ENCODE peak calls at places on chromosome 13, in five cellular contexts. H is neural progenitor cell, G is endodermal cell, A is cardiac fibroblast, O is epithelial cell of esophagus. I is an unnamed sample.

GRCh38 chr13:35979378-35979911 is 151.7 kb downstream of the DCLK1 start:
- DNase-seq in H (no peak), O (peak), G (no peak), A (peak), I (no peak)

GRCh38 chr13:110507678-110508381 is 53.7 kb downstream of the RAB20 start:
- DNase-seq in O (peak), G (no peak), A (no peak), H (no peak), I (no peak)

GRCh38 chr13:111917901-111918300 is 149.0 kb upstream of the SOX1 start:
- DNase-seq in H (no peak), O (no peak), A (no peak), G (peak), I (no peak)

GRCh38 chr13:89514534-89515312 is 1832.8 kb upstream of the MIR17HG start:
- DNase-seq in H (peak), G (peak), A (peak), O (peak), I (no peak)

GRCh38 chr13:77784531-77784930 is 87.0 kb downstream of the SLAIN1 start:
- DNase-seq in H (peak), O (no peak), G (no peak), A (no peak), I (no peak)

GRCh38 chr13:54611400-54611799 is 1582.8 kb downstream of the OLFM4 start:
- DNase-seq in A (no peak), O (no peak), G (no peak), H (peak), I (no peak)

GRCh38 chr13:111883571-111884343 is 183.2 kb upstream of the SOX1 start:
- DNase-seq in G (peak), A (no peak), O (no peak), H (no peak), I (no peak)

GRCh38 chr13:107574517-107575215 is 640.7 kb downstream of the LIG4 start:
- DNase-seq in O (no peak), H (no peak), A (no peak), G (no peak), I (no peak)

GRCh38 chr13:52827839-52828238 is 20.6 kb downstream of the PCDH8 start:
- DNase-seq in A (no peak), G (peak), H (no peak), O (no peak), I (no peak)

GRCh38 chr13:96792188-96792587 is 202.1 kb downstream of the OXGR1 start:
- DNase-seq in O (no peak), G (no peak), H (no peak), A (no peak), I (no peak)

GRCh38 chr13:96792736-96793444 is 201.4 kb downstream of the OXGR1 start:
- DNase-seq in O (no peak), H (no peak), G (no peak), A (peak), I (no peak)

GRCh38 chr13:96796234-96796633 is 198.0 kb downstream of the OXGR1 start:
- DNase-seq in A (peak), O (peak), H (no peak), G (no peak), I (no peak)
- TF ChIP-seq CTCF in A (peak), O (peak), H (peak), G (peak), I (no peak)

GRCh38 chr13:64154514-64154913 is 2738.9 kb upstream of the PCDH20 start:
- DNase-seq in G (no peak), A (peak), O (peak), H (no peak), I (no peak)
- TF ChIP-seq CTCF in G (peak), A (peak), O (no peak), H (peak), I (no peak)

GRCh38 chr13:30796132-30796832 is 60.9 kb downstream of the ALOX5AP start:
- DNase-seq in H (no peak), G (no peak), A (peak), O (peak), I (peak)
- TF ChIP-seq CTCF in H (no peak), G (peak), A (no peak), O (peak), I (no peak)

GRCh38 chr13:100644328-100644727 is 30.3 kb downstream of the TMTC4 start:
- DNase-seq in O (no peak), G (no peak), A (no peak), H (no peak), I (no peak)

GRCh38 chr13:100646030-100646673 is 28.4 kb downstream of the TMTC4 start:
- DNase-seq in G (peak), A (peak), H (peak), O (peak), I (no peak)

GRCh38 chr13:100645382-100645781 is 29.2 kb downstream of the TMTC4 start:
- DNase-seq in G (no peak), O (no peak), H (no peak), A (no peak), I (no peak)

GRCh38 chr13:100648354-100648753 is 26.2 kb downstream of the TMTC4 start:
- DNase-seq in O (no peak), H (no peak), G (no peak), A (peak), I (no peak)

GRCh38 chr13:100646871-100647270 is 27.7 kb downstream of the TMTC4 start:
- DNase-seq in G (no peak), O (no peak), H (no peak), A (no peak), I (no peak)
- TF ChIP-seq CTCF in G (no peak), O (no peak), H (no peak), A (no peak), I (no peak)

GRCh38 chr13:44437356-44438233 is 64.0 kb downstream of the SERP2 start:
- DNase-seq in H (peak), G (peak), A (peak), O (peak), I (peak)
- TF ChIP-seq CTCF in H (peak), G (peak), A (no peak), O (no peak), I (no peak)

GRCh38 chr13:23776698-23777570 is 112.3 kb downstream of the MIPEP start:
- DNase-seq in H (no peak), O (no peak), A (no peak), G (no peak), I (peak)

GRCh38 chr13:23772717-23773116 is 116.5 kb downstream of the MIPEP start:
- DNase-seq in H (no peak), G (no peak), O (no peak), A (no peak), I (no peak)

GRCh38 chr13:23778879-23779278 is 110.3 kb downstream of the MIPEP start:
- DNase-seq in G (no peak), A (peak), O (peak), H (no peak), I (no peak)

GRCh38 chr13:23777571-23777870 is 111.7 kb downstream of the MIPEP start:
- DNase-seq in O (no peak), A (no peak), G (no peak), H (no peak), I (no peak)

DNA sequence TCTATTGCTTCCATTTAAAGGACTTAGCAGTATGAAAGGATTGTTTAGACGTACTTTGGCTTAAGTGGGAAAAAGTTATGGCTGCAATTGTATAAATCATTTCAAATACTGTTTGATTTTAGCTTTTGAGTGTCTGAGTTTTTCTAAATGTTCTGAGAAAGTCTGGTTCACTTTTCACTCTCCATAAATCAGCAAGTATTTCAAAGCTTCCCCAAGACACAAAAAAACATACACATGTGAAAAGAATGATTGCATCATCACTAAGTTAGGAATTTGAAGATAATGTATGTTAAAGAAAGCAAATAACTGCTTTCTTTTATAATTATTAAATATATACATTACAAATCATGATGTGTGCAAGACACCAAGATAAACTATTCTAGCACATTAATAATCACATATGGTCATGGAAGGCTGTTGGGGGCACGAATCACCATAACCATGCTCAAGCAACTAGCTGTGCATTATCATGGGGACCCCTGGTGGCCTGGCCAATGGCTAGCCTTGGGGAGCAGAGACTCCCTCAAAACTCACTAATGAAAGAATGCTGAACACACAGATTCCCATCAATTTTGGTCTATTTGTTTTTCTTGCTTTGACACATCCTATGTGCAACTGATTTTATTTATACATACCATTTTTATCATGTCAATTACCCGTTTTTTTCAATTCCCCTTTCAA is 111.1 kb downstream of the MIPEP start:
- DNase-seq in O (no peak), G (no peak), H (no peak), A (peak), I (no peak)
- TF ChIP-seq CTCF in O (no peak), G (no peak), H (no peak), A (no peak), I (peak)

GRCh38 chr13:32642858-32643257 is 56.6 kb downstream of the PDS5B start:
- DNase-seq in O (no peak), H (no peak), A (no peak), G (no peak), I (no peak)

GRCh38 chr13:32645854-32646253 is 59.6 kb downstream of the PDS5B start:
- DNase-seq in A (no peak), O (no peak), G (no peak), H (no peak), I (no peak)

GRCh38 chr13:32650705-32651311 is 64.6 kb downstream of the PDS5B start:
- DNase-seq in G (peak), O (peak), H (peak), A (peak), I (peak)

GRCh38 chr13:32642316-32642715 is 56.1 kb downstream of the PDS5B start:
- DNase-seq in A (no peak), O (no peak), G (no peak), H (no peak), I (no peak)

DNA sequence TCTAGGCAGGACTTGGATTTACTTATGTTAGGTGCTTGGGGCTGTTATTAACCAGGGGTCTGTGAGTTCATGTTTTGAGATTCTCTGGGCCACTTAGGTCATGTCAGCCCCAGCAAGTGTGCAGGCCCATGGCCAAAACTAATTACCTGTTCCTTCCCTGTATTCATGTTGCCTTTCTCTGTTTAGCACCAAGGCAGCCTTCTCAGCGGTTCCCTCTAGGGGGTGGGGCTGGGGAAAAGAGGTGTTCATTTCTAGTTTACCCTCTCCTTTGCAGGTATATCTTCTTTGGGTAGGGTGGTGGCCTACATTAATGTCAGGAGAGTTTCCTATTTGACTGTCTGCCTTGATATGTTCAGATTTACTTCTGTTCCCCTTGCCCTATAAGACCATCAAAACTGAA is 61.7 kb downstream of the PDS5B start:
- DNase-seq in H (no peak), O (no peak), A (no peak), G (peak), I (no peak)
- TF ChIP-seq CTCF in H (no peak), O (no peak), A (no peak), G (peak), I (no peak)

GRCh38 chr13:39600766-39601165 is 2.2 kb downstream of the LHFPL6 start:
- DNase-seq in H (peak), O (no peak), G (peak), A (peak), I (no peak)
- TF ChIP-seq CTCF in H (peak), O (no peak), G (peak), A (peak), I (no peak)

GRCh38 chr13:90883592-90883991 is 463.9 kb upstream of the MIR17HG start:
- DNase-seq in A (no peak), O (no peak), H (no peak), G (no peak), I (no peak)
- TF ChIP-seq CTCF in A (no peak), O (no peak), H (no peak), G (no peak), I (no peak)

I was measured in GM20000.